ENCODE peak calls at places on chromosome 9, in nine cellular contexts. P, N, K, W, G, L, H, R and Q are unnamed samples.

GRCh38 chr9:97930972-97931371 is 7.0 kb downstream of the HEMGN start:
- DNase-seq in L (no peak), R (no peak), W (no peak), K (no peak), G (no peak), P (no peak), N (no peak), H (no peak), Q (no peak)

GRCh38 chr9:113463418-113464285 is at the start of gene RGS3:
- DNase-seq in R (no peak), G (no peak), P (peak), L (peak), N (peak), H (no peak), W (peak), K (no peak), Q (no peak)

GRCh38 chr9:113584728-113585442 is 121.4 kb downstream of the RGS3 start:
- DNase-seq in W (no peak), N (no peak), P (no peak), L (no peak), H (no peak), R (no peak), G (no peak), K (no peak), Q (no peak)

GRCh38 chr9:38370231-38370630 is 22.3 kb upstream of the ALDH1B1 start:
- DNase-seq in H (no peak), W (no peak), G (no peak), R (no peak), K (no peak), N (no peak), P (no peak), L (no peak), Q (no peak)

GRCh38 chr9:134671341-134672113 is 29.9 kb downstream of the COL5A1 start:
- DNase-seq in H (no peak), N (no peak), W (no peak), K (no peak), R (no peak), G (no peak), L (peak), P (no peak), Q (no peak)

GRCh38 chr9:121568541-121569265 is 69.1 kb upstream of the GGTA1 start:
- DNase-seq in H (peak), N (no peak), L (peak), K (no peak), G (no peak), R (no peak), P (no peak), W (no peak), Q (no peak)

GRCh38 chr9:76394896-76395244 is 644 bp upstream of the RFK start:
- DNase-seq in K (no peak), L (no peak), G (no peak), H (peak), N (no peak), R (no peak), P (peak), W (no peak), Q (peak)

GRCh38 chr9:134680393-134681060 is 38.9 kb downstream of the COL5A1 start:
- DNase-seq in G (no peak), R (no peak), P (no peak), N (no peak), H (no peak), W (no peak), L (peak), K (no peak), Q (no peak)

GRCh38 chr9:114249424-114250234 is 73.3 kb upstream of the ORM1 start:
- DNase-seq in L (no peak), K (no peak), G (no peak), R (no peak), W (no peak), H (no peak), N (no peak), P (no peak), Q (no peak)

GRCh38 chr9:73810585-73811215 is 659.0 kb downstream of the ANXA1 start:
- DNase-seq in W (no peak), H (no peak), R (no peak), L (no peak), G (no peak), N (no peak), P (no peak), K (no peak), Q (no peak)

GRCh38 chr9:13942695-13943094 is 371.2 kb downstream of the NFIB start:
- DNase-seq in R (peak), P (no peak), N (peak), K (no peak), G (no peak), H (no peak), W (no peak), L (no peak), Q (no peak)

GRCh38 chr9:113772121-113772885 is 103.8 kb upstream of the ZNF618 start:
- DNase-seq in K (no peak), P (no peak), H (peak), G (no peak), W (no peak), L (no peak), N (no peak), R (peak), Q (no peak)

GRCh38 chr9:125911861-125912260 is 164.7 kb downstream of the PBX3 start:
- DNase-seq in K (no peak), P (no peak), H (no peak), R (no peak), L (no peak), W (no peak), G (no peak), N (peak), Q (no peak)

GRCh38 chr9:133226219-133227171 is 17.4 kb upstream of the OBP2B start:
- DNase-seq in K (no peak), H (no peak), R (no peak), W (no peak), L (peak), G (no peak), P (no peak), N (no peak), Q (no peak)

GRCh38 chr9:5629312-5630037 is 568 bp downstream of the RIC1 start:
- DNase-seq in K (peak), P (peak), W (peak), H (peak), R (no peak), L (peak), G (no peak), N (no peak), Q (peak)

GRCh38 chr9:126386814-126387213 is 60.2 kb downstream of the MVB12B start:
- DNase-seq in P (no peak), N (no peak), G (no peak), W (no peak), K (no peak), L (no peak), R (no peak), H (no peak), Q (no peak)

GRCh38 chr9:29214162-29214520 is 1640.9 kb upstream of the C9orf72 start:
- DNase-seq in P (peak), L (no peak), N (peak), W (peak), R (no peak), K (no peak), G (no peak), H (no peak), Q (peak)

GRCh38 chr9:107358867-107359440 is 75.9 kb downstream of the RAD23B start:
- DNase-seq in G (no peak), P (no peak), R (no peak), N (no peak), W (no peak), K (no peak), H (no peak), L (no peak), Q (no peak)

GRCh38 chr9:81394816-81395215 is 294.5 kb downstream of the TLE1 start:
- DNase-seq in K (no peak), R (no peak), N (no peak), P (no peak), L (no peak), W (no peak), G (no peak), H (no peak), Q (no peak)

GRCh38 chr9:10366171-10366779 is 246.5 kb downstream of the PTPRD start:
- DNase-seq in N (no peak), W (no peak), R (no peak), L (no peak), K (peak), G (peak), P (peak), H (no peak), Q (peak)

GRCh38 chr9:121240394-121241145 is 27.4 kb upstream of the GSN start:
- DNase-seq in G (no peak), L (no peak), W (no peak), H (no peak), P (no peak), K (no peak), R (peak), N (no peak), Q (no peak)

GRCh38 chr9:117459941-117460340 is 45.1 kb upstream of the ASTN2 start:
- DNase-seq in L (no peak), K (no peak), G (no peak), W (no peak), R (no peak), H (no peak), P (no peak), N (no peak), Q (no peak)

GRCh38 chr9:20640331-20641187 is 18.3 kb upstream of the MLLT3 start:
- DNase-seq in W (peak), R (no peak), K (peak), N (peak), H (no peak), L (peak), G (no peak), P (no peak), Q (peak)

GRCh38 chr9:13524245-13524644 is 244.8 kb upstream of the MPDZ start:
- DNase-seq in R (no peak), L (no peak), H (no peak), G (no peak), P (no peak), W (no peak), N (no peak), K (no peak), Q (no peak)

GRCh38 chr9:130111805-130112204 is 58.1 kb downstream of the GPR107 start:
- DNase-seq in N (no peak), L (no peak), P (peak), H (no peak), R (no peak), G (no peak), W (no peak), K (no peak), Q (no peak)

GRCh38 chr9:6655036-6655435 is 9.5 kb upstream of the GLDC start:
- DNase-seq in G (no peak), W (no peak), P (no peak), H (no peak), R (no peak), K (no peak), N (no peak), L (no peak), Q (no peak)

GRCh38 chr9:130118841-130119520 is 53.2 kb upstream of the NCS1 start:
- DNase-seq in H (no peak), N (peak), P (no peak), L (no peak), W (no peak), K (no peak), G (no peak), R (no peak), Q (no peak)

GRCh38 chr9:79939819-79940218 is 368.1 kb downstream of the TLE4 start:
- DNase-seq in P (no peak), R (no peak), K (no peak), W (no peak), N (no peak), L (no peak), H (no peak), G (no peak), Q (no peak)

GRCh38 chr9:35603506-35603985 is 1.5 kb upstream of the TESK1 start:
- DNase-seq in P (no peak), W (no peak), G (no peak), L (peak), N (no peak), K (no peak), H (peak), R (no peak), Q (no peak)

GRCh38 chr9:4423207-4423610 is 67.1 kb upstream of the SLC1A1 start:
- DNase-seq in R (no peak), P (no peak), H (no peak), N (no peak), L (no peak), G (no peak), K (no peak), W (no peak), Q (no peak)

GRCh38 chr9:115913666-115914065 is 239.9 kb upstream of the PAPPA start:
- DNase-seq in N (no peak), G (no peak), K (no peak), P (no peak), W (no peak), R (no peak), H (no peak), L (no peak), Q (no peak)

GRCh38 chr9:6855860-6856259 is 98.1 kb downstream of the KDM4C start:
- DNase-seq in P (no peak), H (no peak), R (no peak), N (no peak), L (no peak), K (no peak), W (no peak), G (no peak), Q (no peak)

GRCh38 chr9:130713286-130713975 is 19.9 kb downstream of the EXOSC2 start:
- DNase-seq in L (no peak), P (no peak), G (no peak), R (no peak), K (no peak), N (no peak), W (no peak), H (peak), Q (no peak)

GRCh38 chr9:114166606-114167572 is 11.6 kb downstream of the COL27A1 start:
- DNase-seq in R (no peak), L (peak), W (no peak), N (no peak), G (no peak), P (no peak), K (no peak), H (no peak), Q (no peak)

DNA sequence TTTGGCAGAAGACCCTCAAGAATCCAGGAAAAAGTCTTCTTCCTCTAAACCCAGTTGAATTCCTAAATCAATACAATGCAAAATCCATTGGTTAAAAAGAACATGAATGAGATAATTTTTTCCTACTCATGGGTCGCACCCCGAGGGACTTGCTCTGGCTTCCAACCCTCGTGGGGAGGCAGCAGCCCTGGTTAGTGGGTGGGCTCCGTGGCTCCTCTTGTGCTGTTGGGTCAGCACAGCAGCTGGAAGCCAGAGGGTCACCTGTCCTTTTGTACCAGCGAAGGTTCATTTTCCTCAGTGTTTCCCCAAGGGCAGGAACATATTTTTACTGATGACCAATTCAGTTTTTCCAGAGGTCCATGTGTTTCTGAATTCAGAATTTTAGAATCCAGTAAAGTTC is 120.6 kb upstream of the S1PR3 start:
- DNase-seq in L (no peak), H (no peak), W (no peak), K (no peak), N (no peak), G (no peak), R (no peak), P (no peak), Q (no peak)
- TF ChIP-seq CTCF in L (no peak), H (no peak), W (no peak), K (no peak), N (no peak), G (no peak), R (no peak), P (no peak), Q (no peak)

DNA sequence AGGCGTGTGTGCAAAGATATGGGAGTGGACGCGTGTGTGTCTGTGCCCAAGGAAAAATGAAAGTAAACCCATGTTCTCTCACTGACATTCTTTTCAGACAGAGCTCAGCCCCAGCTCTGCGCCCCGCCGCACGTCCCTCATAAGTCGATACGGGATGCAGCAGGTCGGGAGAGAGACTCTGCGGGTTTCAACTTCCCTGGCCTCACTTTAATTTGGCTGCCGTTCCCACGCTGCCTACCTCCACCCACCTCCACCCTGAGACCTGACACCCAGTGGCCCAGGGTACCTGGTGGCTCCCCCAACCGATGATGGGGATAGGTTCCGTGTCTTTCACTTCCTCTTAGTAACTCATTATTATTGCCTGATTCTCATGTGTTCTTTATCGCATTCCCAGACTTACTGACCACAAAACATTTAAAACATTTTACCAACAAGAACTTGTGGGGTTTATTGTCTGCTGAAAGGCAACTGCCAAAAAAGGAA is 19.4 kb downstream of the LHX2 start:
- DNase-seq in H (no peak), L (no peak), P (no peak), K (peak), R (no peak), N (no peak), G (no peak), W (no peak), Q (peak)
- TF ChIP-seq CTCF in H (no peak), L (no peak), P (no peak), K (no peak), R (no peak), N (no peak), G (no peak), W (no peak), Q (no peak)

DNA sequence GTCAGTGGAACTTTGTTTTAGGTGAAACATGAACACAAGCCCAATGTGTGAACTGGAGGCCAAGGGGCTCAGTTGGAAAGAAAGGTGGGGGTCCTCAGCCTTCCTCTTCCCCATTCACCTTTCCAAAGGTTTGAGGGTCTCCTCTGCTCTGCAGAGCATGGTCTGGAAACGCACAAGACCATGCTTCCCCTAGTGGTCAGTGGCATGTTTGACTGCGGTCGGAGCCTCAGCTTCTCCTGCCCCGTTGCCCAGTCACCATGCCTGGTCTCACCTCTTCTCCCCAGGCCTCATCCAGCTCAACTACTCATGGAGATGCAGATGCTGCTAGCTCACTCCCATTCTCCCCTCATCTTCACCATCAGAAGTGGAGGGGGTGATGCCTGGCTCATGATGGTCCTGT is 340.3 kb downstream of the GADD45G start:
- DNase-seq in K (no peak), L (no peak), P (no peak), G (no peak), N (no peak), R (no peak), W (no peak), H (no peak), Q (no peak)
- TF ChIP-seq CTCF in K (no peak), L (no peak), P (peak), G (no peak), N (peak), R (peak), W (no peak), H (no peak), Q (no peak)

GRCh38 chr9:33229359-33230120 is 10.4 kb upstream of the SPINK4 start:
- DNase-seq in W (no peak), K (no peak), G (peak), R (no peak), N (peak), H (no peak), P (no peak), L (no peak), Q (no peak)
- TF ChIP-seq CTCF in W (no peak), K (no peak), G (no peak), R (no peak), N (peak), H (no peak), P (no peak), L (no peak), Q (no peak)

GRCh38 chr9:137293482-137294090 is 8.5 kb downstream of the NRARP start:
- DNase-seq in R (no peak), N (no peak), H (no peak), G (no peak), K (no peak), W (no peak), P (no peak), L (no peak), Q (no peak)

GRCh38 chr9:137294091-137294683 is 7.9 kb downstream of the NRARP start:
- DNase-seq in R (no peak), H (no peak), L (peak), G (no peak), K (no peak), W (no peak), N (no peak), P (no peak), Q (no peak)

GRCh38 chr9:137297060-137297664 is 4.9 kb downstream of the NRARP start:
- DNase-seq in R (no peak), H (no peak), K (no peak), N (no peak), W (no peak), L (no peak), P (peak), G (no peak), Q (no peak)

GRCh38 chr9:137296214-137297059 is 5.6 kb downstream of the NRARP start:
- DNase-seq in K (no peak), P (peak), L (peak), N (no peak), W (no peak), H (no peak), G (no peak), R (no peak), Q (no peak)

GRCh38 chr9:137295313-137296213 is 6.5 kb downstream of the NRARP start:
- DNase-seq in R (no peak), P (peak), W (peak), L (peak), K (peak), H (no peak), N (no peak), G (no peak), Q (peak)
- TF ChIP-seq CTCF in R (peak), P (no peak), W (peak), L (peak), K (peak), H (peak), N (no peak), G (peak), Q (peak)

DNA sequence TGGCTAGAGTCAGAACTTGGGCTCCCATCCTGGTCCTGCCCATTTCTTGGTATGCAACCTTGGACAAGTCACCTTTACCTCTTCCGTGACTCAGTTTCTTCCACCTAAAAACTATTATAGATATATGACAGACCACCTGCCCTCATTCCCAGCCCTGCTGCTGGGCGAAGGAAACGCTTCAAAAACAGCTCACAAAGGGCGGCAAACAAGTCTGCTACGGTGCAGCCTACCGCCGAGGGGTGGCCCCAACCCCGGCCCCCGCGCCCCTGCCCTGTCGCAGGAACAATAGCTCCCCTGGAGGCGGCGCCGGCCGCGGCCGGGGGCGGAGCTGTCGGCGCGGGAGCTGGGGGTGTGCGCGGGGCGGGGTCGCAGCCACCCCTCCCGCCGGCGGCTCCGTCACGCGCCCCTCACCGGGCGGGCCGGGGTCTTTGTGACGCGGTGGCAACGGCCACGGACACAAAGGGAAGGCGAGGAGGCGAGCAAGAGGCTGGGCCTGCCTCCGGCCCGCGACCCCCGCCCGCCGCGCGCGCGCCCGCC is at the start of gene TMEFF1:
- DNase-seq in W (peak), N (no peak), P (peak), K (peak), H (no peak), L (peak), G (no peak), R (no peak), Q (peak)
- TF ChIP-seq CTCF in W (no peak), N (peak), P (no peak), K (no peak), H (no peak), L (no peak), G (peak), R (no peak), Q (no peak)

GRCh38 chr9:137294684-137295312 is 7.3 kb downstream of the NRARP start:
- DNase-seq in H (no peak), R (no peak), P (peak), W (no peak), K (no peak), N (no peak), G (no peak), L (peak), Q (no peak)
- TF ChIP-seq CTCF in H (no peak), R (peak), P (no peak), W (no peak), K (no peak), N (peak), G (no peak), L (no peak), Q (peak)

GRCh38 chr9:31839273-31839672 is 545.2 kb upstream of the ACO1 start:
- DNase-seq in N (no peak), K (no peak), G (no peak), W (no peak), H (no peak), L (no peak), P (no peak), R (no peak), Q (no peak)
- TF ChIP-seq CTCF in N (peak), K (no peak), G (peak), W (no peak), H (no peak), L (no peak), P (no peak), R (no peak), Q (no peak)